ENCODE peak calls at places on chromosomes 16 and 17, in eight cellular contexts. One of them, this sample, is unnamed.

GRCh38 chr17:50396261-50397110 is 837 bp downstream of the LRRC59 start:
- DNase-seq in choroid plexus epithelial cell: peak
- DNase-seq in fibroblast of the aortic adventitia: peak
- DNase-seq in fibroblast of lung: peak
- DNase-seq in AG10803: peak
- DNase-seq in dorsolateral prefrontal cortex: no peak
- DNase-seq in Peyer's patch: peak
- DNase-seq in lung: peak
- DNase-seq in this sample: peak

GRCh38 chr16:50614956-50615727 is 66.0 kb downstream of the SNX20 start:
- DNase-seq in dorsolateral prefrontal cortex: no peak
- DNase-seq in fibroblast of the aortic adventitia: no peak
- DNase-seq in fibroblast of lung: no peak
- DNase-seq in choroid plexus epithelial cell: no peak
- DNase-seq in AG10803: no peak
- DNase-seq in Peyer's patch: no peak
- DNase-seq in lung: no peak
- DNase-seq in this sample: no peak

GRCh38 chr16:20001856-20002707 is 71.6 kb downstream of the GPR139 start:
- DNase-seq in Peyer's patch: peak
- DNase-seq in lung: no peak
- DNase-seq in AG10803: no peak
- DNase-seq in fibroblast of the aortic adventitia: no peak
- DNase-seq in dorsolateral prefrontal cortex: no peak
- DNase-seq in fibroblast of lung: no peak
- DNase-seq in choroid plexus epithelial cell: no peak
- DNase-seq in this sample: no peak

GRCh38 chr17:50858486-50859225 is 7.5 kb downstream of the TOB1 start:
- DNase-seq in choroid plexus epithelial cell: no peak
- DNase-seq in dorsolateral prefrontal cortex: no peak
- DNase-seq in lung: no peak
- DNase-seq in AG10803: no peak
- DNase-seq in Peyer's patch: no peak
- DNase-seq in fibroblast of the aortic adventitia: no peak
- DNase-seq in fibroblast of lung: no peak
- DNase-seq in this sample: no peak

GRCh38 chr17:11486726-11487310 is 111.5 kb upstream of the DNAH9 start:
- DNase-seq in fibroblast of the aortic adventitia: no peak
- DNase-seq in dorsolateral prefrontal cortex: no peak
- DNase-seq in AG10803: no peak
- DNase-seq in lung: no peak
- DNase-seq in choroid plexus epithelial cell: no peak
- DNase-seq in fibroblast of lung: no peak
- DNase-seq in Peyer's patch: no peak
- DNase-seq in this sample: no peak

GRCh38 chr16:58127634-58128033 is 1.5 kb downstream of the CFAP20 start:
- DNase-seq in lung: no peak
- DNase-seq in fibroblast of lung: no peak
- DNase-seq in dorsolateral prefrontal cortex: no peak
- DNase-seq in AG10803: peak
- DNase-seq in fibroblast of the aortic adventitia: peak
- DNase-seq in Peyer's patch: no peak
- DNase-seq in choroid plexus epithelial cell: no peak
- DNase-seq in this sample: no peak

GRCh38 chr16:11249233-11250061 is 6.6 kb downstream of the SOCS1 start:
- DNase-seq in fibroblast of lung: no peak
- DNase-seq in AG10803: no peak
- DNase-seq in lung: no peak
- DNase-seq in Peyer's patch: no peak
- DNase-seq in dorsolateral prefrontal cortex: no peak
- DNase-seq in choroid plexus epithelial cell: no peak
- DNase-seq in fibroblast of the aortic adventitia: no peak
- DNase-seq in this sample: no peak

GRCh38 chr17:4667166-4667565 is 25.7 kb upstream of the ALOX15 start:
- DNase-seq in lung: no peak
- DNase-seq in choroid plexus epithelial cell: no peak
- DNase-seq in AG10803: no peak
- DNase-seq in fibroblast of the aortic adventitia: no peak
- DNase-seq in fibroblast of lung: no peak
- DNase-seq in dorsolateral prefrontal cortex: no peak
- DNase-seq in Peyer's patch: no peak
- DNase-seq in this sample: no peak

GRCh38 chr17:63832455-63832854 is 5.0 kb upstream of the FTSJ3 start:
- DNase-seq in choroid plexus epithelial cell: no peak
- DNase-seq in fibroblast of lung: no peak
- DNase-seq in lung: no peak
- DNase-seq in dorsolateral prefrontal cortex: no peak
- DNase-seq in Peyer's patch: no peak
- DNase-seq in fibroblast of the aortic adventitia: no peak
- DNase-seq in AG10803: no peak
- DNase-seq in this sample: no peak

GRCh38 chr17:81254955-81255717 is 16.0 kb downstream of the NDUFAF8 start:
- DNase-seq in lung: peak
- DNase-seq in AG10803: peak
- DNase-seq in Peyer's patch: peak
- DNase-seq in dorsolateral prefrontal cortex: no peak
- DNase-seq in fibroblast of lung: peak
- DNase-seq in choroid plexus epithelial cell: peak
- DNase-seq in fibroblast of the aortic adventitia: peak
- DNase-seq in this sample: peak

GRCh38 chr17:81261582-81262336 is 22.6 kb downstream of the NDUFAF8 start:
- DNase-seq in dorsolateral prefrontal cortex: no peak
- DNase-seq in lung: no peak
- DNase-seq in Peyer's patch: no peak
- DNase-seq in fibroblast of lung: no peak
- DNase-seq in fibroblast of the aortic adventitia: no peak
- DNase-seq in AG10803: no peak
- DNase-seq in choroid plexus epithelial cell: no peak
- DNase-seq in this sample: no peak

GRCh38 chr17:4043862-4044261 is 79.6 kb upstream of the ATP2A3 start:
- DNase-seq in choroid plexus epithelial cell: no peak
- DNase-seq in fibroblast of the aortic adventitia: no peak
- DNase-seq in fibroblast of lung: no peak
- DNase-seq in Peyer's patch: no peak
- DNase-seq in AG10803: no peak
- DNase-seq in dorsolateral prefrontal cortex: no peak
- DNase-seq in lung: no peak
- DNase-seq in this sample: no peak

GRCh38 chr17:40615295-40615988 is 32.2 kb downstream of the SMARCE1 start:
- DNase-seq in fibroblast of the aortic adventitia: peak
- DNase-seq in choroid plexus epithelial cell: peak
- DNase-seq in lung: peak
- DNase-seq in Peyer's patch: no peak
- DNase-seq in dorsolateral prefrontal cortex: no peak
- DNase-seq in fibroblast of lung: peak
- DNase-seq in AG10803: peak
- DNase-seq in this sample: peak

GRCh38 chr17:45783593-45784292 is 377 bp upstream of the CRHR1 start:
- DNase-seq in choroid plexus epithelial cell: no peak
- DNase-seq in fibroblast of the aortic adventitia: no peak
- DNase-seq in lung: no peak
- DNase-seq in dorsolateral prefrontal cortex: no peak
- DNase-seq in fibroblast of lung: no peak
- DNase-seq in Peyer's patch: no peak
- DNase-seq in AG10803: no peak
- DNase-seq in this sample: no peak

GRCh38 chr16:66103245-66103644 is 263.2 kb upstream of the CDH5 start:
- DNase-seq in choroid plexus epithelial cell: peak
- DNase-seq in AG10803: peak
- DNase-seq in fibroblast of the aortic adventitia: peak
- DNase-seq in fibroblast of lung: peak
- DNase-seq in dorsolateral prefrontal cortex: no peak
- DNase-seq in Peyer's patch: no peak
- DNase-seq in lung: no peak
- DNase-seq in this sample: peak

GRCh38 chr17:48790607-48791127 is 26.4 kb downstream of the TTLL6 start:
- DNase-seq in lung: no peak
- DNase-seq in fibroblast of lung: no peak
- DNase-seq in fibroblast of the aortic adventitia: no peak
- DNase-seq in choroid plexus epithelial cell: no peak
- DNase-seq in AG10803: no peak
- DNase-seq in dorsolateral prefrontal cortex: no peak
- DNase-seq in Peyer's patch: peak
- DNase-seq in this sample: no peak

GRCh38 chr17:16122697-16123434 is 92.5 kb downstream of the NCOR1 start:
- DNase-seq in fibroblast of lung: peak
- DNase-seq in AG10803: no peak
- DNase-seq in fibroblast of the aortic adventitia: no peak
- DNase-seq in choroid plexus epithelial cell: peak
- DNase-seq in dorsolateral prefrontal cortex: no peak
- DNase-seq in Peyer's patch: no peak
- DNase-seq in lung: no peak
- DNase-seq in this sample: no peak

GRCh38 chr17:74380959-74381808 is 13.9 kb downstream of the GPR142 start:
- DNase-seq in choroid plexus epithelial cell: no peak
- DNase-seq in fibroblast of the aortic adventitia: no peak
- DNase-seq in dorsolateral prefrontal cortex: no peak
- DNase-seq in lung: no peak
- DNase-seq in AG10803: no peak
- DNase-seq in Peyer's patch: no peak
- DNase-seq in fibroblast of lung: no peak
- DNase-seq in this sample: no peak

GRCh38 chr17:67272312-67273050 is 27.5 kb upstream of the HELZ start:
- DNase-seq in lung: no peak
- DNase-seq in AG10803: no peak
- DNase-seq in fibroblast of the aortic adventitia: no peak
- DNase-seq in dorsolateral prefrontal cortex: no peak
- DNase-seq in fibroblast of lung: peak
- DNase-seq in choroid plexus epithelial cell: no peak
- DNase-seq in Peyer's patch: no peak
- DNase-seq in this sample: no peak
- TF ChIP-seq CTCF in lung: no peak
- TF ChIP-seq CTCF in AG10803: peak
- TF ChIP-seq CTCF in fibroblast of the aortic adventitia: peak
- TF ChIP-seq CTCF in dorsolateral prefrontal cortex: no peak
- TF ChIP-seq CTCF in fibroblast of lung: peak
- TF ChIP-seq CTCF in choroid plexus epithelial cell: peak
- TF ChIP-seq CTCF in Peyer's patch: no peak
- TF ChIP-seq CTCF in this sample: peak

DNA sequence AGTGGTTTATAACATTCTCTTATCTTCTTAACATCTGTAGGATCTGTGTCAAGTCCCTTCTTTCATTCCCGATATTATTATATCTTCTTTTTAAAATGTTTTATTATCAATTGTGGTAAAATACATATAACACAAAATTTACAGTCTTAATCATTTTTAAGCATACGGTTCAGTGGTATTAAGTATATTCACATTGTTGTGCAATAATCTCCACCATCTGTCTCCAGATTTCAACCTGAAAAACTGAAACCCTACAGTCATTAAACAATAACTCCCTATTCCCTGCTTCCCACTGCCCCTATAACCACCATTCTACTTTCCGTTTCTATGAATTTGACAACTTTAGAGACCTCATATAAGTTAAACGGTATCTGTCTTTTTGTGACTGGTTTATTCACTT is 45.5 kb downstream of the CEP112 start:
- DNase-seq in fibroblast of lung: no peak
- DNase-seq in AG10803: no peak
- DNase-seq in fibroblast of the aortic adventitia: no peak
- DNase-seq in Peyer's patch: no peak
- DNase-seq in choroid plexus epithelial cell: no peak
- DNase-seq in dorsolateral prefrontal cortex: no peak
- DNase-seq in lung: no peak
- DNase-seq in this sample: no peak
- H3K4me3 ChIP-seq in fibroblast of lung: no peak
- H3K4me3 ChIP-seq in AG10803: no peak
- H3K4me3 ChIP-seq in fibroblast of the aortic adventitia: no peak
- H3K4me3 ChIP-seq in Peyer's patch: no peak
- H3K4me3 ChIP-seq in choroid plexus epithelial cell: no peak
- H3K4me3 ChIP-seq in dorsolateral prefrontal cortex: no peak
- H3K4me3 ChIP-seq in lung: no peak
- H3K4me3 ChIP-seq in this sample: no peak

DNA sequence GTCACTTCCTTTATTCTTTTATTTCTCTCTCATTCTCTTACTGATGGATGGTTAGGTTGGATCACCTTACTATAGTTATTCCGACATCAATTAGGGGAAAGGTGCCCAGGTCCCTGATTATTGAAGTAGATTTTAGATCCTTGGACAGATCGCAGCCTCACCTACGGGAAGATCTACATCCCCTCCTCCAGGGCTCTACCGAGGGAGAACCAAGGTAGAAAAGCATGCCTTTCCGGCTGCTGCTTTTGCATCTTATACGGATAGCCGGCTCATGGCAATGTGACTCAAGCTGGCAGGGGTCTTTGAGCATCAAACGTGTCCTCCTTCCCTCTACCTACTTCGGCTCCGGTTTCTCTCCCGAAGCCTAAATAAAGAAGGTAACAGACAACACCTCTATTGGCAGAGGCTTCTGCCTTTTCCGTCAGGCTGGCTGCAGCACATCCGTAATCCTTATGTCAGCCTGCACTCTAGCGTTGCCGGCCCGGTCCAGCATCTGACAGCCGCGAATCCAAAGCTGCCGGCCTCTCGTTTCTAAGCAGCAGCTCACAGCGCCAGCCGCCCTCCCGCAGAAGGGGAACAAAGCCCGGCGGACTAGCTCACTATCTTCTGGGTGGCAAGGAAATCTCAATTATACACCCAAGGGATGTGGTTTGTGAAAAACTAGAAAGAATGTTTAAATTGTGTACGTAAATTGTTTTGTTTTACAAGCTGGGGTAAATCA is 46.9 kb downstream of the IRX6 start:
- DNase-seq in lung: peak
- DNase-seq in fibroblast of lung: peak
- DNase-seq in AG10803: peak
- DNase-seq in Peyer's patch: peak
- DNase-seq in fibroblast of the aortic adventitia: peak
- DNase-seq in choroid plexus epithelial cell: peak
- DNase-seq in dorsolateral prefrontal cortex: peak
- DNase-seq in this sample: peak
- TF ChIP-seq CTCF in lung: peak
- TF ChIP-seq CTCF in fibroblast of lung: peak
- TF ChIP-seq CTCF in AG10803: peak
- TF ChIP-seq CTCF in Peyer's patch: no peak
- TF ChIP-seq CTCF in fibroblast of the aortic adventitia: peak
- TF ChIP-seq CTCF in choroid plexus epithelial cell: peak
- TF ChIP-seq CTCF in dorsolateral prefrontal cortex: peak
- TF ChIP-seq CTCF in this sample: peak

GRCh38 chr17:43983515-43984411 is 20.7 kb upstream of the NAGS start:
- DNase-seq in fibroblast of lung: no peak
- DNase-seq in choroid plexus epithelial cell: no peak
- DNase-seq in Peyer's patch: peak
- DNase-seq in dorsolateral prefrontal cortex: no peak
- DNase-seq in lung: no peak
- DNase-seq in fibroblast of the aortic adventitia: no peak
- DNase-seq in AG10803: no peak
- DNase-seq in this sample: no peak

GRCh38 chr17:43982171-43982570 is 22.3 kb upstream of the NAGS start:
- DNase-seq in lung: no peak
- DNase-seq in Peyer's patch: no peak
- DNase-seq in fibroblast of lung: no peak
- DNase-seq in fibroblast of the aortic adventitia: no peak
- DNase-seq in AG10803: no peak
- DNase-seq in choroid plexus epithelial cell: no peak
- DNase-seq in dorsolateral prefrontal cortex: no peak
- DNase-seq in this sample: no peak

GRCh38 chr17:43986225-43986981 is 18.0 kb upstream of the NAGS start:
- DNase-seq in choroid plexus epithelial cell: no peak
- DNase-seq in Peyer's patch: no peak
- DNase-seq in fibroblast of the aortic adventitia: no peak
- DNase-seq in AG10803: no peak
- DNase-seq in lung: no peak
- DNase-seq in fibroblast of lung: no peak
- DNase-seq in dorsolateral prefrontal cortex: no peak
- DNase-seq in this sample: no peak

GRCh38 chr17:43983196-43983514 is 21.3 kb upstream of the NAGS start:
- DNase-seq in fibroblast of the aortic adventitia: no peak
- DNase-seq in choroid plexus epithelial cell: no peak
- DNase-seq in lung: no peak
- DNase-seq in AG10803: no peak
- DNase-seq in dorsolateral prefrontal cortex: no peak
- DNase-seq in fibroblast of lung: no peak
- DNase-seq in Peyer's patch: no peak
- DNase-seq in this sample: no peak

GRCh38 chr17:43984521-43984920 is 19.9 kb upstream of the NAGS start:
- DNase-seq in AG10803: no peak
- DNase-seq in choroid plexus epithelial cell: no peak
- DNase-seq in dorsolateral prefrontal cortex: no peak
- DNase-seq in lung: no peak
- DNase-seq in fibroblast of the aortic adventitia: no peak
- DNase-seq in Peyer's patch: no peak
- DNase-seq in fibroblast of lung: no peak
- DNase-seq in this sample: no peak
- H3K4me3 ChIP-seq in AG10803: peak
- H3K4me3 ChIP-seq in choroid plexus epithelial cell: peak
- H3K4me3 ChIP-seq in dorsolateral prefrontal cortex: peak
- H3K4me3 ChIP-seq in lung: no peak
- H3K4me3 ChIP-seq in fibroblast of the aortic adventitia: no peak
- H3K4me3 ChIP-seq in Peyer's patch: no peak
- H3K4me3 ChIP-seq in fibroblast of lung: peak
- H3K4me3 ChIP-seq in this sample: no peak

This sample was measured in fibroblast of mammary gland.